ENCODE peak calls at places on chromosomes 12 and 14, in five cellular contexts. B, E, Y, O and K are unnamed samples.

GRCh38 chr14:95516554-95517209 is at the start of gene SYNE3:
- DNase-seq in B (peak), E (peak), Y (no peak), O (no peak), K (no peak)

GRCh38 chr12:13258212-13258611 is 61.7 kb downstream of the EMP1 start:
- DNase-seq in B (no peak), E (no peak), Y (no peak), O (no peak), K (no peak)

GRCh38 chr14:64806862-64807495 is 72.7 kb downstream of the SPTB start:
- DNase-seq in B (no peak), E (no peak), Y (no peak), O (no peak), K (no peak)

GRCh38 chr14:68610251-68610793 is 182.5 kb downstream of the ZFP36L1 start:
- DNase-seq in B (no peak), E (no peak), Y (no peak), O (peak), K (no peak)

GRCh38 chr14:88554458-88555286 is at the start of gene PTPN21:
- DNase-seq in B (peak), E (peak), Y (no peak), O (peak), K (no peak)

GRCh38 chr14:70660967-70661871 is 19.5 kb downstream of the TTC9 start:
- DNase-seq in B (no peak), E (no peak), Y (peak), O (no peak), K (peak)

GRCh38 chr12:57616383-57617101 is 5.3 kb downstream of the ARHGEF25 start:
- DNase-seq in B (no peak), E (no peak), Y (no peak), O (no peak), K (no peak)

GRCh38 chr12:127145929-127146789 is 1120.8 kb upstream of the TMEM132C start:
- DNase-seq in B (peak), E (peak), Y (no peak), O (no peak), K (no peak)

GRCh38 chr12:65892905-65893304 is 68.6 kb downstream of the HMGA2 start:
- DNase-seq in B (no peak), E (no peak), Y (no peak), O (no peak), K (no peak)

GRCh38 chr14:79583738-79584405 is 627.4 kb downstream of the DIO2 start:
- DNase-seq in B (no peak), E (no peak), Y (no peak), O (no peak), K (no peak)

GRCh38 chr12:89946518-89946917 is 237.9 kb upstream of the ATP2B1 start:
- DNase-seq in B (no peak), E (no peak), Y (no peak), O (no peak), K (no peak)

GRCh38 chr12:111384596-111384995 is 15.7 kb upstream of the PHETA1 start:
- DNase-seq in B (no peak), E (no peak), Y (no peak), O (no peak), K (no peak)

GRCh38 chr12:8648598-8649205 is 13.9 kb downstream of the MFAP5 start:
- DNase-seq in B (no peak), E (no peak), Y (peak), O (no peak), K (no peak)

GRCh38 chr12:116818341-116818856 is 62.8 kb downstream of the HRK start:
- DNase-seq in B (peak), E (no peak), Y (no peak), O (no peak), K (no peak)

GRCh38 chr14:61130512-61131260 is 149.6 kb downstream of the SLC38A6 start:
- DNase-seq in B (no peak), E (no peak), Y (no peak), O (no peak), K (no peak)

GRCh38 chr12:10213168-10214130 is 772 bp downstream of the GABARAPL1 start:
- DNase-seq in B (peak), E (peak), Y (no peak), O (peak), K (peak)

GRCh38 chr12:48197967-48198618 is 5.0 kb downstream of the OR10AD1 start:
- DNase-seq in B (peak), E (peak), Y (peak), O (no peak), K (peak)

GRCh38 chr12:11321980-11322379 is 11.7 kb upstream of the PRB4 start:
- DNase-seq in B (no peak), E (no peak), Y (no peak), O (no peak), K (no peak)

GRCh38 chr12:80068173-80068572 is 31.2 kb upstream of the OTOGL start:
- DNase-seq in B (no peak), E (no peak), Y (no peak), O (no peak), K (no peak)

GRCh38 chr14:101113108-101113612 is 209.6 kb upstream of the RTL1 start:
- DNase-seq in B (no peak), E (no peak), Y (no peak), O (no peak), K (no peak)

GRCh38 chr14:103848720-103849077 is 1.3 kb upstream of the PPP1R13B start:
- DNase-seq in B (no peak), E (no peak), Y (no peak), O (no peak), K (no peak)

GRCh38 chr14:35438910-35439713 is 34.6 kb upstream of the NFKBIA start:
- DNase-seq in B (peak), E (no peak), Y (peak), O (peak), K (no peak)

GRCh38 chr12:20620311-20620710 is 74.8 kb upstream of the SLCO1C1 start:
- DNase-seq in B (no peak), E (no peak), Y (no peak), O (no peak), K (no peak)

GRCh38 chr14:96260341-96260821 is 4.4 kb downstream of the BDKRB1 start:
- DNase-seq in B (no peak), E (no peak), Y (no peak), O (no peak), K (peak)

GRCh38 chr14:22588419-22589095 is 467 bp downstream of the DAD1 start:
- DNase-seq in B (no peak), E (no peak), Y (no peak), O (no peak), K (no peak)

GRCh38 chr14:100767003-100767787 is 40.5 kb downstream of the DLK1 start:
- DNase-seq in B (no peak), E (no peak), Y (no peak), O (no peak), K (no peak)

GRCh38 chr12:28088566-28089277 is 101.5 kb upstream of the CCDC91 start:
- DNase-seq in B (no peak), E (no peak), Y (no peak), O (no peak), K (no peak)

GRCh38 chr12:92537235-92537960 is 165.4 kb upstream of the PLEKHG7 start:
- DNase-seq in B (no peak), E (no peak), Y (no peak), O (no peak), K (no peak)

GRCh38 chr12:53955036-53955775 is 503 bp downstream of the HOXC12 start:
- DNase-seq in B (no peak), E (no peak), Y (no peak), O (no peak), K (no peak)

GRCh38 chr12:112007945-112008344 is 5.0 kb downstream of the TMEM116 start:
- DNase-seq in B (no peak), E (no peak), Y (no peak), O (no peak), K (no peak)

GRCh38 chr12:105480162-105480561 is 149.7 kb downstream of the C12orf75 start:
- DNase-seq in B (no peak), E (no peak), Y (no peak), O (no peak), K (no peak)

GRCh38 chr14:102778616-102779351 is 1.5 kb downstream of the TRAF3 start:
- DNase-seq in B (no peak), E (no peak), Y (no peak), O (no peak), K (no peak)

GRCh38 chr14:99549684-99550083 is 54.3 kb downstream of the CCDC85C start:
- DNase-seq in B (no peak), E (no peak), Y (no peak), O (peak), K (no peak)

GRCh38 chr12:89080797-89081470 is 271.4 kb downstream of the DUSP6 start:
- DNase-seq in B (no peak), E (no peak), Y (no peak), O (no peak), K (no peak)

GRCh38 chr14:60509438-60510253 is 700 bp downstream of the SIX6 start:
- DNase-seq in B (peak), E (no peak), Y (no peak), O (no peak), K (no peak)

GRCh38 chr12:118120579-118121363 is 15.2 kb upstream of the PEBP1 start:
- DNase-seq in B (peak), E (peak), Y (no peak), O (peak), K (peak)

GRCh38 chr12:8612629-8613028 is at the start of gene AICDA:
- DNase-seq in B (no peak), E (no peak), Y (no peak), O (no peak), K (no peak)

GRCh38 chr14:102622262-102622885 is 29.9 kb downstream of the RCOR1 start:
- DNase-seq in B (no peak), E (no peak), Y (no peak), O (no peak), K (peak)

GRCh38 chr12:6384499-6385436 is 806 bp downstream of the LTBR start:
- DNase-seq in B (no peak), E (peak), Y (no peak), O (no peak), K (no peak)

DNA sequence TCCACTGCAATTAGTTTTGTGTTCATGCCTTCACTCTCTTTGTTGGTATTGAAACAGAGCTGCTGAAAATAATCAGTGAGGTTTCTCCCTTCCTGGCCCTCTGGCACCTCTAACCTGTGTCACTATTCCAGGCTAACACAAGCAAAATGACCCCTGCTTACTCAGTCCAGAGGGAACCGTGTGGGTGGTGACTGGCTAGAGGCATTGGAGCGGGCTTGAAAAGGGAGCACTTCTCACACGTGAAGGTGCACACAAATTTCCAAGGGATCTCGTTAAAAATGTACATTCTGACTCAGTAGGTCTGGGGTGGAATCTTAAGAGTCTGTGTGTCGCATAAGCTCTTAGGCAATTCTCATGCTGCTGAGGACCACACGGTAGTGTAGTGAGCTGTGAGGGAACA is 1.3 kb upstream of the SLC24A4 start:
- DNase-seq in B (no peak), E (no peak), Y (no peak), O (no peak), K (no peak)
- TF ChIP-seq GABPA in B (no peak), E (no peak), Y (no peak), O (no peak), K (no peak)

GRCh38 chr12:46674126-46674525 is 151.7 kb downstream of the SLC38A4 start:
- DNase-seq in B (no peak), E (no peak), Y (no peak), O (no peak), K (no peak)

GRCh38 chr12:46676797-46677520 is 148.8 kb downstream of the SLC38A4 start:
- DNase-seq in B (no peak), E (no peak), Y (no peak), O (no peak), K (no peak)

GRCh38 chr12:46676396-46676795 is 149.4 kb downstream of the SLC38A4 start:
- DNase-seq in B (no peak), E (no peak), Y (no peak), O (no peak), K (no peak)

GRCh38 chr12:46674818-46675217 is 151.0 kb downstream of the SLC38A4 start:
- DNase-seq in B (no peak), E (no peak), Y (no peak), O (no peak), K (no peak)

GRCh38 chr12:46675736-46676135 is 150.1 kb downstream of the SLC38A4 start:
- DNase-seq in B (peak), E (peak), Y (no peak), O (peak), K (no peak)
- TF ChIP-seq REST in B (no peak), E (no peak), Y (no peak), O (no peak), K (no peak)

GRCh38 chr12:26226119-26226518 is 30.7 kb downstream of the SSPN start:
- DNase-seq in B (no peak), E (no peak), Y (no peak), O (no peak), K (no peak)

GRCh38 chr12:26224657-26225056 is 29.3 kb downstream of the SSPN start:
- DNase-seq in B (no peak), E (no peak), Y (no peak), O (no peak), K (no peak)

GRCh38 chr12:26227376-26227775 is 32.0 kb downstream of the SSPN start:
- DNase-seq in B (no peak), E (no peak), Y (no peak), O (no peak), K (no peak)

GRCh38 chr12:26229910-26230309 is 34.5 kb downstream of the SSPN start:
- DNase-seq in B (no peak), E (no peak), Y (no peak), O (no peak), K (no peak)

GRCh38 chr12:26226629-26227375 is 31.4 kb downstream of the SSPN start:
- DNase-seq in B (peak), E (no peak), Y (no peak), O (no peak), K (peak)
- TF ChIP-seq GABPA in B (no peak), E (no peak), Y (no peak), O (no peak), K (no peak)

GRCh38 chr14:30708157-30708556 is 86.0 kb downstream of the SCFD1 start:
- DNase-seq in B (no peak), E (no peak), Y (no peak), O (peak), K (no peak)

GRCh38 chr14:30710870-30711269 is 88.8 kb downstream of the SCFD1 start:
- DNase-seq in B (no peak), E (no peak), Y (no peak), O (no peak), K (no peak)

GRCh38 chr14:30709201-30709600 is 87.1 kb downstream of the SCFD1 start:
- DNase-seq in B (no peak), E (no peak), Y (no peak), O (no peak), K (no peak)

GRCh38 chr14:30706704-30707103 is 84.6 kb downstream of the SCFD1 start:
- DNase-seq in B (no peak), E (no peak), Y (no peak), O (no peak), K (no peak)
- TF ChIP-seq REST in B (no peak), E (no peak), Y (no peak), O (no peak), K (no peak)